ENCODE peak calls at places on chromosome 18, in five cellular contexts. R is adrenal gland; V is mesendoderm; B is colonic mucosa; N is CD4-positive, alpha-beta T cell. P is an unnamed sample.

GRCh38 chr18:30971338-30971956 is 71.1 kb downstream of the DSC3 start:
- DNase-seq in R (no peak), V (peak; percentile 22), B (no peak), N (no peak), P (no peak)

GRCh38 chr18:9608728-9609127 is 5.6 kb downstream of the PPP4R1 start:
- DNase-seq in R (no peak), V (no peak), B (no peak), N (no peak), P (no peak)

GRCh38 chr18:2961828-2962227 is 51.1 kb downstream of the LPIN2 start:
- DNase-seq in R (no peak), V (no peak), B (no peak), N (no peak), P (no peak)

GRCh38 chr18:22813648-22814328 is 119.3 kb upstream of the RBBP8 start:
- DNase-seq in R (peak; percentile 20), V (peak; percentile 53), B (no peak), N (no peak), P (no peak)

GRCh38 chr18:79095216-79095615 is 26.0 kb downstream of the ATP9B start:
- DNase-seq in R (no peak), V (no peak), B (no peak), N (no peak), P (no peak)

GRCh38 chr18:63111549-63112402 is 207.8 kb downstream of the BCL2 start:
- DNase-seq in R (no peak), V (no peak), B (no peak), N (no peak), P (no peak)

GRCh38 chr18:26438980-26439379 is 109.4 kb downstream of the KCTD1 start:
- DNase-seq in R (no peak), V (no peak), B (no peak), N (no peak), P (no peak)

GRCh38 chr18:59954746-59955145 is 55.0 kb downstream of the PMAIP1 start:
- DNase-seq in R (no peak), V (no peak), B (no peak), N (no peak), P (no peak)

GRCh38 chr18:24488824-24489493 is 28.5 kb downstream of the HRH4 start:
- DNase-seq in R (no peak), V (peak; percentile 45), B (no peak), N (no peak), P (no peak)

GRCh38 chr18:76394780-76395476 is 100.1 kb downstream of the ZNF516 start:
- DNase-seq in R (no peak), V (no peak), B (no peak), N (no peak), P (no peak)

GRCh38 chr18:76169733-76170132 is 325.3 kb downstream of the ZNF516 start:
- DNase-seq in R (no peak), V (no peak), B (no peak), N (no peak), P (no peak)

GRCh38 chr18:47050468-47050867 is 15.0 kb upstream of the ELOA2 start:
- DNase-seq in R (peak; percentile 30), V (peak; percentile 51), B (peak; percentile 21), N (no peak), P (no peak)

GRCh38 chr18:63273170-63273925 is 46.2 kb downstream of the BCL2 start:
- DNase-seq in R (no peak), V (no peak), B (no peak), N (no peak), P (no peak)

GRCh38 chr18:43501099-43501498 is 223.8 kb upstream of the SYT4 start:
- DNase-seq in R (no peak), V (no peak), B (no peak), N (no peak), P (no peak)

GRCh38 chr18:54116541-54117257 is 107.8 kb downstream of the MBD2 start:
- DNase-seq in R (no peak), V (peak; percentile 75), B (no peak), N (no peak), P (no peak)

GRCh38 chr18:32588191-32588590 is 117.5 kb upstream of the GAREM1 start:
- DNase-seq in R (no peak), V (no peak), B (no peak), N (no peak), P (no peak)

GRCh38 chr18:27750014-27750413 is 426.9 kb downstream of the CDH2 start:
- DNase-seq in R (peak; percentile 20), V (peak; percentile 98), B (peak; percentile 17), N (no peak), P (no peak)

GRCh38 chr18:36297419-36298112 is at the start of gene FHOD3:
- DNase-seq in R (peak; percentile 84), V (peak; percentile 72), B (peak; percentile 46), N (no peak), P (peak; percentile 58)

GRCh38 chr18:8791171-8791651 is 85.9 kb downstream of the MTCL1 start:
- DNase-seq in R (no peak), V (peak; percentile 79), B (no peak), N (no peak), P (no peak)

GRCh38 chr18:31825772-31826171 is 65.1 kb upstream of the SLC25A52 start:
- DNase-seq in R (no peak), V (peak; percentile 73), B (no peak), N (no peak), P (no peak)

GRCh38 chr18:67705748-67706147 is 189.2 kb upstream of the DSEL start:
- DNase-seq in R (no peak), V (peak; percentile 72), B (no peak), N (no peak), P (no peak)

GRCh38 chr18:78230911-78231310 is 748.7 kb upstream of the SALL3 start:
- DNase-seq in R (no peak), V (no peak), B (no peak), N (no peak), P (no peak)

GRCh38 chr18:74778191-74778847 is 180.6 kb downstream of the ZNF407 start:
- DNase-seq in R (no peak), V (no peak), B (no peak), N (no peak), P (no peak)

GRCh38 chr18:60966876-60967275 is 366.4 kb upstream of the CDH20 start:
- DNase-seq in R (no peak), V (no peak), B (no peak), N (no peak), P (no peak)

GRCh38 chr18:47323158-47323557 is 71.7 kb upstream of the SKOR2 start:
- DNase-seq in R (no peak), V (no peak), B (no peak), N (no peak), P (no peak)

GRCh38 chr18:79857082-79857661 is 59.4 kb downstream of the KCNG2 start:
- DNase-seq in R (no peak), V (peak; percentile 56), B (peak; percentile 9), N (no peak), P (peak; percentile 9)

GRCh38 chr18:13909141-13909540 is 6.2 kb downstream of the MC2R start:
- DNase-seq in R (no peak), V (no peak), B (no peak), N (no peak), P (no peak)

GRCh38 chr18:8339958-8340357 is 269.3 kb upstream of the RAB12 start:
- DNase-seq in R (no peak), V (no peak), B (no peak), N (no peak), P (no peak)

GRCh38 chr18:13219012-13219396 is 444 bp downstream of the LDLRAD4 start:
- DNase-seq in R (no peak), V (no peak), B (no peak), N (no peak), P (no peak)

GRCh38 chr18:45046226-45046625 is 365.5 kb downstream of the SETBP1 start:
- DNase-seq in R (no peak), V (no peak), B (no peak), N (no peak), P (peak; percentile 64)

GRCh38 chr18:657311-657997 is at the start of gene TYMS:
- DNase-seq in R (no peak), V (peak; percentile 83), B (peak; percentile 88), N (no peak), P (peak; percentile 76)

DNA sequence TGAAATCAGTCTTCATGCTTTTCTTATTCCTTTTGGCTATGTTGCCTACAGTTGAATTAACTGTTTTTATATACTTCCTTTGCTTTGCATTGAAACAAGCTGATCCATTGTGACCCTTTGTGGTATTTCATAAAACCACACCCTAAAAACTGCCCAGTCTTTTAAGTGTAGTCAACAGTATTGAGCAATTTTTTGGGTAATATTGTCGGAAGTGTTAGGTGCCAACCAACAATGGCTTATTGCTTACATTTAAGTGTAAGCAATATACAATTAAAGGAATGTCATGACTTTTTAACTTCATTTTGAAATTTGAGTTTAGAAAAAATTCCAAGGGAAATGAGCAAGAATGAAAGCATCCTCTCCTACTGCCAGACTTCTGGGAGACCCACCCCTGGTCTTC is 174.1 kb downstream of the NEDD4L start:
- DNase-seq in R (no peak), V (no peak), B (peak; percentile 16), N (no peak), P (no peak)
- H3K27ac ChIP-seq in R (no peak overlapping the region), V (no peak overlapping the region), B (no peak overlapping the region), N (no peak overlapping the region), P (no peak overlapping the region)

GRCh38 chr18:49647496-49648168 is 85.8 kb downstream of the LIPG start:
- DNase-seq in R (no peak), V (no peak), B (peak; percentile 15), N (no peak), P (peak; percentile 38)
- H3K27ac ChIP-seq in R (no peak overlapping the region), V (no peak overlapping the region), B (no peak overlapping the region), N (no peak overlapping the region), P (no peak overlapping the region)

DNA sequence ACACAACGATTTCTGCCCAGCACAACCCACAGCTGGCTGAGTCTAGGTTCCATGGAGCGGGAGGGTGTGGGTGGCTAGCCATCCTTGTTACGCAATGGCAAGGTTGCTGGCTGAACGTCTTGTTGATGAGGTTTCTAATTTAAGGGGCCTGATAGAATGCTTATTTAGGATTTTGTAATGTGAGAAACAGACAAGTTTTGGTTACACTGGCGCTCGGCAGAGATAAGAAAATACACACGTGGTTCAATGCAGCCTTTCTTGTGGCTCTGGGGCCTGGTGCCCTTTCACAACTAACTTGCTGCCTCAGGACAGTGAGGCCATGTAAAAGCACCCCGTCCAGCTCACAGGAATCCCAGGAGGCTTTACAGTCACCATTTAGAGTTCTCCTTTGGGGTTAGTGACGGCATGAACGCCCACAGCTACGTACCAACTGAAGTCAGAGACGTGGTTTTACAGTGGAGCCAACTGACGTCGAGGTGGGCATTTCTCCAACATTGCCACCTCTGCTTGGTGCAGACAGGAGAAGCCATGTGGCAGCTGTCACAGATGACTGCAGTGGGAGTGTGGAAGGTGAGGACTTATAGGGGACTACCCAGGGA is 29.7 kb upstream of the PIEZO2 start:
- DNase-seq in R (no peak), V (no peak), B (no peak), N (no peak), P (no peak)
- H3K27ac ChIP-seq in R (no peak overlapping the region), V (no peak overlapping the region), B (no peak overlapping the region), N (no peak overlapping the region), P (no peak overlapping the region)

DNA sequence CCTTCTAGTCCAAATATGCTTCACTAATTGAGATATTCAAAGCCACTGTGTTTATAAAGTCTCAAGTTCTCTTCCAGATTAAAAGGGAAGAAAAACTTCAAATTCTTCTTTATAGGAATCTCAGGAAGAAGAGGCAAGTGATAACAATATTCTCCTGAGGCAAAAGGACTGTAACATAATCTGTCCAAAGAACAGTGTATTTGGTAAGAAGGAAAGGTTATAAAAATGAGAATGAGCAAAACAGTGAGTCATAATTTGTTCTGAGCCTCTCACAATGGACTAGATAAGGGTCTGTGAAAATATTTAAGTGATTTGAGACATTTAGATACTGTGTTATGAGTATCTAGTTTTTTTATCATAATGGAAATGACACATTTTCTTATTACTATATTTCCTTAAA is 44.3 kb downstream of the SNRPD1 start:
- DNase-seq in R (no peak), V (no peak), B (no peak), N (no peak), P (no peak)
- H3K27ac ChIP-seq in R (no peak overlapping the region), V (no peak overlapping the region), B (no peak overlapping the region), N (no peak overlapping the region), P (no peak overlapping the region)